ENCODE peak calls at places on chromosomes 16 and 17, in four cellular contexts. K is stimulated activated naive CD8-positive, alpha-beta T cell treated with anti-CD3 and anti-CD28 coated beads, Interleukin-15, Interleukin-2, amounts not matched to agents 100 U/mL and 50 U/mL, for 24 hours; V is mesendoderm; H is A549. J is an unnamed sample.

GRCh38 chr17:21352981-21353265 is 23.2 kb upstream of the KCNJ12 start:
- DNase-seq in K (no peak), V (no peak), H (no peak), J (no peak)

GRCh38 chr16:88924834-88925539 is 52.0 kb downstream of the CBFA2T3 start:
- DNase-seq in K (peak; percentile 50), V (peak; percentile 89), H (peak; percentile 87), J (peak; percentile 82)

GRCh38 chr16:30951785-30952184 is 2.9 kb downstream of the ORAI3 start:
- DNase-seq in K (no peak), V (no peak), H (no peak), J (no peak)

GRCh38 chr16:66188786-66189725 is 177.4 kb upstream of the CDH5 start:
- DNase-seq in K (no peak), V (no peak), H (no peak), J (no peak)

GRCh38 chr17:67716405-67716798 is 1.3 kb upstream of the NOL11 start:
- DNase-seq in K (no peak), V (no peak), H (no peak), J (no peak)

GRCh38 chr17:4858880-4859260 is 25.7 kb downstream of the MINK1 start:
- DNase-seq in K (no peak), V (peak; percentile 51), H (no peak), J (peak; percentile 45)

GRCh38 chr17:43940630-43941029 is 1.6 kb downstream of the PPY start:
- DNase-seq in K (peak; percentile 43), V (peak; percentile 79), H (peak; percentile 57), J (peak; percentile 59)

GRCh38 chr16:74577882-74578366 is 29.0 kb downstream of the GLG1 start:
- DNase-seq in K (no peak), V (no peak), H (no peak), J (no peak)

GRCh38 chr16:55470533-55471371 is 8.2 kb upstream of the MMP2 start:
- DNase-seq in K (no peak), V (peak; percentile 83), H (no peak), J (no peak)

GRCh38 chr16:3458852-3459361 is 15.4 kb downstream of the NAA60 start:
- DNase-seq in K (no peak), V (no peak), H (peak; percentile 81), J (no peak)

J was measured in iPS-NIHi11.